ENCODE peak calls at places on chromosomes 16 and 17, in seven cellular contexts. W is testis, R is right lobe of liver, J is GM23338, U is pancreas, K is DND-41, C is fibroblast of mammary gland. S is an unnamed sample.

GRCh38 chr16:78994135-78994534 is 606.4 kb downstream of the MAF start:
- DNase-seq in W (no peak), R (no peak), J (no peak), U (no peak), K (no peak), C (no peak), S (no peak)

GRCh38 chr16:4612474-4612931 is 2.2 kb downstream of the UBALD1 start:
- DNase-seq in W (no peak), R (no peak), J (peak; percentile 86), U (no peak), K (no peak), C (no peak), S (no peak)

GRCh38 chr17:42953669-42954068 is 10.6 kb downstream of the AARSD1 start:
- DNase-seq in W (no peak), R (no peak), J (no peak), U (peak; percentile 56), K (no peak), C (no peak), S (no peak)

GRCh38 chr17:11296994-11297393 is 56.0 kb downstream of the SHISA6 start:
- DNase-seq in W (no peak), R (no peak), J (no peak), U (no peak), K (no peak), C (peak; percentile 3), S (no peak)

GRCh38 chr16:17395849-17396480 is 74.8 kb downstream of the XYLT1 start:
- DNase-seq in W (peak; percentile 68), R (no peak), J (no peak), U (peak; percentile 46), K (no peak), C (peak; percentile 40), S (no peak)

GRCh38 chr17:7627250-7628121 is at the start of gene SAT2:
- DNase-seq in W (peak; percentile 97), R (peak; percentile 96), J (peak; percentile 96), U (peak; percentile 94), K (peak; percentile 90), C (peak; percentile 94), S (peak; percentile 56)

GRCh38 chr16:85123891-85124635 is 11.8 kb upstream of the CIBAR2 start:
- DNase-seq in W (peak; percentile 47), R (no peak), J (peak; percentile 68), U (no peak), K (no peak), C (peak; percentile 84), S (no peak)

GRCh38 chr16:6096931-6097665 is 999.5 kb upstream of the EEF2KMT start:
- DNase-seq in W (no peak), R (no peak), J (no peak), U (no peak), K (no peak), C (no peak), S (no peak)

GRCh38 chr16:12228607-12229499 is 252.3 kb downstream of the SNX29 start:
- DNase-seq in W (peak; percentile 69), R (peak; percentile 56), J (peak; percentile 87), U (no peak), K (no peak), C (peak; percentile 75), S (no peak)

GRCh38 chr17:37368577-37368976 is 7.2 kb upstream of the C17orf78 start:
- DNase-seq in W (no peak), R (no peak), J (no peak), U (no peak), K (no peak), C (peak; percentile 52), S (no peak)

GRCh38 chr16:3780570-3780969 is 63.2 kb upstream of the TRAP1 start:
- DNase-seq in W (no peak), R (no peak), J (no peak), U (no peak), K (no peak), C (peak; percentile 31), S (no peak)

GRCh38 chr16:88558457-88559442 is 11.5 kb upstream of the ZC3H18 start:
- DNase-seq in W (peak; percentile 79), R (no peak), J (peak; percentile 85), U (peak; percentile 70), K (no peak), C (peak; percentile 71), S (no peak)

GRCh38 chr17:18381953-18382245 is 4.3 kb downstream of the EVPLL start:
- DNase-seq in W (no peak), R (no peak), J (no peak), U (no peak), K (no peak), C (no peak), S (no peak)

GRCh38 chr16:65909310-65910050 is 457.0 kb upstream of the CDH5 start:
- DNase-seq in W (peak; percentile 53), R (peak; percentile 80), J (no peak), U (no peak), K (peak; percentile 42), C (peak; percentile 22), S (no peak)

GRCh38 chr16:55056585-55057520 is 126.2 kb downstream of the IRX5 start:
- DNase-seq in W (no peak), R (no peak), J (peak; percentile 95), U (no peak), K (no peak), C (no peak), S (no peak)

GRCh38 chr16:89257281-89257731 is 39.8 kb downstream of the ZNF778 start:
- DNase-seq in W (no peak), R (no peak), J (peak; percentile 52), U (no peak), K (no peak), C (no peak), S (no peak)

GRCh38 chr16:67317853-67318252 is 8.7 kb downstream of the KCTD19 start:
- DNase-seq in W (no peak), R (no peak), J (no peak), U (no peak), K (no peak), C (no peak), S (no peak)

GRCh38 chr16:51237861-51238378 is 86.8 kb upstream of the SALL1 start:
- DNase-seq in W (no peak), R (no peak), J (no peak), U (no peak), K (no peak), C (no peak), S (no peak)

GRCh38 chr16:19175492-19176262 is 7.6 kb downstream of the SYT17 start:
- DNase-seq in W (no peak), R (no peak), J (no peak), U (no peak), K (no peak), C (peak; percentile 35), S (no peak)

GRCh38 chr16:78503501-78504110 is 404.2 kb downstream of the WWOX start:
- DNase-seq in W (peak; percentile 83), R (no peak), J (peak; percentile 76), U (peak; percentile 40), K (peak; percentile 53), C (peak; percentile 70), S (peak; percentile 27)

GRCh38 chr16:8899709-8900317 is 17.7 kb downstream of the LITAFD start:
- DNase-seq in W (no peak), R (no peak), J (peak; percentile 27), U (no peak), K (no peak), C (no peak), S (no peak)

GRCh38 chr17:64240741-64241347 is 22.2 kb downstream of the TEX2 start:
- DNase-seq in W (no peak), R (no peak), J (no peak), U (no peak), K (no peak), C (peak; percentile 98), S (no peak)

GRCh38 chr16:56871172-56871593 is 6.2 kb downstream of the SLC12A3 start:
- DNase-seq in W (no peak), R (no peak), J (no peak), U (peak; percentile 53), K (no peak), C (peak; percentile 34), S (no peak)
- TF ChIP-seq CTCF in W (no peak), R (no peak), J (no peak), U (no peak), K (no peak), C (no peak), S (peak; percentile 11)

GRCh38 chr16:379183-379960 is 2.4 kb downstream of the PGAP6 start:
- DNase-seq in W (no peak), R (peak; percentile 55), J (peak; percentile 88), U (peak; percentile 96), K (no peak), C (no peak), S (no peak)
- H3K4me3 ChIP-seq in W (no peak overlapping the region), R (no peak overlapping the region), J (peak overlapping the region; percentile 95), U (peak overlapping the region; percentile 5), K (no peak overlapping the region), C (no peak overlapping the region), S (no peak overlapping the region)

DNA sequence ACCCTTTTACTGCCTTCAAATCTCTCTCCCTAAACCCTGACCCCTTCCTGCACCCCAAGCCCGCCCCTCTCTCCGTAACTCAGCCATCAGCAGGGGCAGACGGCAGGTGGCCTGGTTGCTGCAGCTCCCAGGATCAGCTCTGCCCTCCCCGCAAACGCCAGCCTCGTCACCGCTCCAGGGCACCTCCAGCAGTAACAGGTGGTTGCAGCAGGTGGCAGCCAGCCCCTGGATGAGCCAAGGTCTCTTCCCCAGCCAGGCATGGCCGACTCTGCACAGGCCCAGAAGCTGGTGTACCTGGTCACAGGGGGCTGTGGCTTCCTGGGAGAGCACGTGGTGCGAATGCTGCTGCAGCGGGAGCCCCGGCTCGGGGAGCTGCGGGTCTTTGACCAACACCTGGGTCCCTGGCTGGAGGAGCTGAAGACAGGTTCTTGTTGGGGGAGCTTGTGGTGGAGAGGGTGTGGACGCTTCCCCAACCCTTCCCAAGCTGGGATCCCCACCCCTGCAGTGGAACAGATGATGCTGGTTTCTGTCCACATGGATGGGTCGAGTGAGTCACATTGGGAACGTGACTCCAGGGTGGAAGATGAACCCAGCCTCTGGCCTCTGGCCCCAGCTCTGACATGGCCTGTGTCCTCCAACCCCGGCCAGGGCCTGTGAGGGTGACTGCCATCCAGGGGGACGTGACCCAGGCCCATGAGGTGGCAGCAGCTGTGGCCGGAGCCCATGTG is 558 bp downstream of the HSD3B7 start:
- DNase-seq in W (peak; percentile 43), R (peak; percentile 89), J (peak; percentile 79), U (peak; percentile 87), K (no peak), C (peak; percentile 84), S (no peak)
- TF ChIP-seq CTCF in W (no peak), R (peak; percentile 42), J (no peak), U (no peak), K (no peak), C (no peak), S (peak; percentile 63)

GRCh38 chr17:32855620-32856019 is 21.3 kb downstream of the MYO1D start:
- DNase-seq in W (no peak), R (no peak), J (no peak), U (no peak), K (no peak), C (no peak), S (no peak)

GRCh38 chr17:32852811-32853210 is 24.1 kb downstream of the MYO1D start:
- DNase-seq in W (no peak), R (no peak), J (no peak), U (no peak), K (no peak), C (peak; percentile 53), S (no peak)

GRCh38 chr17:32854177-32854576 is 22.7 kb downstream of the MYO1D start:
- DNase-seq in W (no peak), R (no peak), J (peak; percentile 35), U (no peak), K (no peak), C (no peak), S (no peak)

GRCh38 chr17:32849879-32850278 is 27.0 kb downstream of the MYO1D start:
- DNase-seq in W (no peak), R (no peak), J (no peak), U (no peak), K (no peak), C (peak; percentile 58), S (no peak)

GRCh38 chr17:32854834-32855389 is 22.0 kb downstream of the MYO1D start:
- DNase-seq in W (no peak), R (no peak), J (no peak), U (no peak), K (no peak), C (no peak), S (no peak)
- H3K4me3 ChIP-seq in W (no peak overlapping the region), R (no peak overlapping the region), J (no peak overlapping the region), U (no peak overlapping the region), K (no peak overlapping the region), C (no peak overlapping the region), S (no peak overlapping the region)